ENCODE peak calls at places on chromosomes 2 and 18, in nine cellular contexts. T, X, B, F, R, Z, J, I and A are unnamed samples.

GRCh38 chr2:105180491-105180972 is 61.0 kb upstream of the GPR45 start:
- DNase-seq in J (no peak), X (no peak), B (no peak), I (no peak), Z (no peak), R (no peak), F (no peak), T (no peak), A (no peak)

GRCh38 chr2:111622859-111623258 is 261.1 kb downstream of the ANAPC1 start:
- DNase-seq in F (peak; percentile 79), B (no peak), J (no peak), Z (no peak), X (no peak), R (no peak), I (no peak), T (no peak), A (no peak)

GRCh38 chr2:38602136-38602731 is 494 bp downstream of the HNRNPLL start:
- DNase-seq in T (peak; percentile 48), R (peak; percentile 12), I (no peak), X (peak; percentile 49), B (peak; percentile 39), F (peak; percentile 19), Z (no peak), J (peak; percentile 46), A (peak; percentile 47)

GRCh38 chr2:25567406-25567805 is 106.0 kb downstream of the DTNB start:
- DNase-seq in Z (no peak), T (no peak), X (no peak), R (no peak), F (peak; percentile 67), I (peak; percentile 71), J (no peak), B (peak; percentile 49), A (peak; percentile 52)

GRCh38 chr18:731185-731584 is 18.8 kb upstream of the ENOSF1 start:
- DNase-seq in J (no peak), R (no peak), X (no peak), I (peak; percentile 16), B (no peak), Z (no peak), F (no peak), T (no peak), A (no peak)

GRCh38 chr2:76895469-76895868 is 626.7 kb downstream of the LRRTM4 start:
- DNase-seq in T (no peak), B (no peak), R (no peak), X (no peak), J (no peak), F (peak; percentile 6), I (no peak), Z (no peak), A (no peak)

GRCh38 chr2:70941186-70941585 is 5.5 kb downstream of the ATP6V1B1 start:
- DNase-seq in T (no peak), F (no peak), R (no peak), Z (no peak), I (no peak), B (no peak), J (no peak), X (no peak), A (no peak)

GRCh38 chr2:129587426-129588064 is 391.9 kb upstream of the RAB6C start:
- DNase-seq in F (no peak), T (no peak), X (no peak), I (no peak), J (peak; percentile 82), B (no peak), Z (no peak), R (no peak), A (no peak)

GRCh38 chr2:197174539-197175094 is 136.0 kb downstream of the ANKRD44 start:
- DNase-seq in J (no peak), B (no peak), F (peak; percentile 86), I (peak; percentile 13), X (no peak), R (no peak), Z (no peak), T (no peak), A (no peak)

GRCh38 chr2:14348247-14348646 is 284.3 kb upstream of the LRATD1 start:
- DNase-seq in R (no peak), B (no peak), I (no peak), F (no peak), Z (no peak), T (no peak), J (no peak), X (no peak), A (no peak)

GRCh38 chr2:203559640-203560039 is 24.5 kb upstream of the RAPH1 start:
- DNase-seq in X (no peak), B (no peak), I (no peak), F (peak; percentile 52), T (no peak), Z (no peak), J (no peak), R (no peak), A (no peak)

GRCh38 chr2:127614246-127614645 is 31.7 kb upstream of the GPR17 start:
- DNase-seq in R (no peak), Z (no peak), B (no peak), J (no peak), I (no peak), T (no peak), X (no peak), F (no peak), A (no peak)

GRCh38 chr2:43754180-43754579 is 19.7 kb upstream of the DYNC2LI1 start:
- DNase-seq in F (no peak), J (no peak), I (no peak), R (no peak), B (no peak), T (peak; percentile 29), Z (no peak), X (no peak), A (no peak)

GRCh38 chr2:111900859-111901258 is 2.5 kb downstream of the MERTK start:
- DNase-seq in Z (no peak), T (no peak), R (no peak), I (peak; percentile 49), X (no peak), B (no peak), F (peak; percentile 62), J (peak; percentile 42), A (no peak)

GRCh38 chr18:57813245-57813644 is 10.1 kb upstream of the ATP8B1 start:
- DNase-seq in B (no peak), J (no peak), I (peak; percentile 91), T (no peak), F (peak; percentile 95), R (no peak), X (no peak), Z (no peak), A (no peak)

GRCh38 chr18:55419132-55419938 is 168.7 kb downstream of the TCF4 start:
- DNase-seq in T (no peak), I (peak; percentile 47), B (no peak), X (no peak), R (no peak), F (no peak), Z (no peak), J (no peak), A (no peak)